ENCODE peak calls at places on chromosomes 2 and 18, in six cellular contexts. One of them, this sample, is unnamed.

GRCh38 chr2:174614261-174614660 is 16.7 kb upstream of the WIPF1 start:
- DNase-seq in neuronal stem cell: no peak
- DNase-seq in kidney: no peak
- DNase-seq in right atrium auricular region: no peak
- DNase-seq in AG04449: peak
- DNase-seq in gastrocnemius medialis: no peak
- DNase-seq in this sample: no peak

GRCh38 chr2:1567556-1568344 is 154.5 kb downstream of the TPO start:
- DNase-seq in neuronal stem cell: no peak
- DNase-seq in kidney: no peak
- DNase-seq in right atrium auricular region: no peak
- DNase-seq in AG04449: no peak
- DNase-seq in gastrocnemius medialis: no peak
- DNase-seq in this sample: no peak

GRCh38 chr2:17518212-17519154 is at the start of gene RAD51AP2:
- DNase-seq in neuronal stem cell: peak
- DNase-seq in kidney: peak
- DNase-seq in right atrium auricular region: peak
- DNase-seq in AG04449: peak
- DNase-seq in gastrocnemius medialis: peak
- DNase-seq in this sample: peak

GRCh38 chr18:57475903-57476302 is 40.7 kb downstream of the ONECUT2 start:
- DNase-seq in neuronal stem cell: no peak
- DNase-seq in kidney: no peak
- DNase-seq in right atrium auricular region: no peak
- DNase-seq in AG04449: no peak
- DNase-seq in gastrocnemius medialis: no peak
- DNase-seq in this sample: no peak

GRCh38 chr2:150621800-150622199 is 134.3 kb upstream of the RND3 start:
- DNase-seq in neuronal stem cell: no peak
- DNase-seq in kidney: no peak
- DNase-seq in right atrium auricular region: no peak
- DNase-seq in AG04449: no peak
- DNase-seq in gastrocnemius medialis: no peak
- DNase-seq in this sample: no peak

GRCh38 chr2:158486970-158487325 is 30.2 kb downstream of the PKP4 start:
- DNase-seq in neuronal stem cell: no peak
- DNase-seq in kidney: no peak
- DNase-seq in right atrium auricular region: no peak
- DNase-seq in AG04449: no peak
- DNase-seq in gastrocnemius medialis: no peak
- DNase-seq in this sample: no peak

GRCh38 chr2:72778410-72778809 is 47.4 kb downstream of the EXOC6B start:
- DNase-seq in neuronal stem cell: no peak
- DNase-seq in kidney: no peak
- DNase-seq in right atrium auricular region: no peak
- DNase-seq in AG04449: no peak
- DNase-seq in gastrocnemius medialis: no peak
- DNase-seq in this sample: no peak

GRCh38 chr2:199851886-199852285 is 894 bp upstream of the FTCDNL1 start:
- DNase-seq in neuronal stem cell: no peak
- DNase-seq in kidney: no peak
- DNase-seq in right atrium auricular region: no peak
- DNase-seq in AG04449: no peak
- DNase-seq in gastrocnemius medialis: no peak
- DNase-seq in this sample: no peak

GRCh38 chr2:238706163-238706562 is 141.7 kb upstream of the TWIST2 start:
- DNase-seq in neuronal stem cell: no peak
- DNase-seq in kidney: no peak
- DNase-seq in right atrium auricular region: peak
- DNase-seq in AG04449: no peak
- DNase-seq in gastrocnemius medialis: no peak
- DNase-seq in this sample: no peak

GRCh38 chr2:25159947-25160346 is 8.4 kb downstream of the POMC start:
- DNase-seq in neuronal stem cell: no peak
- DNase-seq in kidney: no peak
- DNase-seq in right atrium auricular region: no peak
- DNase-seq in AG04449: no peak
- DNase-seq in gastrocnemius medialis: no peak
- DNase-seq in this sample: peak

GRCh38 chr2:3745901-3746300 is 42.5 kb downstream of the DCDC2C start:
- DNase-seq in neuronal stem cell: no peak
- DNase-seq in kidney: no peak
- DNase-seq in right atrium auricular region: no peak
- DNase-seq in AG04449: no peak
- DNase-seq in gastrocnemius medialis: no peak
- DNase-seq in this sample: no peak

GRCh38 chr18:7754725-7755181 is 187.6 kb downstream of the PTPRM start:
- DNase-seq in neuronal stem cell: peak
- DNase-seq in kidney: no peak
- DNase-seq in right atrium auricular region: no peak
- DNase-seq in AG04449: no peak
- DNase-seq in gastrocnemius medialis: no peak
- DNase-seq in this sample: no peak

GRCh38 chr18:75477913-75478312 is 50.4 kb upstream of the SMIM21 start:
- DNase-seq in neuronal stem cell: no peak
- DNase-seq in kidney: no peak
- DNase-seq in right atrium auricular region: no peak
- DNase-seq in AG04449: no peak
- DNase-seq in gastrocnemius medialis: no peak
- DNase-seq in this sample: no peak

GRCh38 chr2:118973542-118973951 is 31.6 kb downstream of the MARCO start:
- DNase-seq in neuronal stem cell: no peak
- DNase-seq in kidney: peak
- DNase-seq in right atrium auricular region: peak
- DNase-seq in AG04449: no peak
- DNase-seq in gastrocnemius medialis: no peak
- DNase-seq in this sample: no peak

GRCh38 chr18:10139783-10140410 is 226.1 kb downstream of the VAPA start:
- DNase-seq in neuronal stem cell: no peak
- DNase-seq in kidney: no peak
- DNase-seq in right atrium auricular region: no peak
- DNase-seq in AG04449: no peak
- DNase-seq in gastrocnemius medialis: no peak
- DNase-seq in this sample: no peak

GRCh38 chr2:201730651-201731280 is 32.3 kb upstream of the MPP4 start:
- DNase-seq in neuronal stem cell: no peak
- DNase-seq in kidney: no peak
- DNase-seq in right atrium auricular region: no peak
- DNase-seq in AG04449: no peak
- DNase-seq in gastrocnemius medialis: no peak
- DNase-seq in this sample: no peak

GRCh38 chr18:58241026-58241679 is 197.1 kb downstream of the NEDD4L start:
- DNase-seq in neuronal stem cell: no peak
- DNase-seq in kidney: no peak
- DNase-seq in right atrium auricular region: no peak
- DNase-seq in AG04449: no peak
- DNase-seq in gastrocnemius medialis: no peak
- DNase-seq in this sample: no peak

GRCh38 chr2:196459539-196459938 is 180.0 kb upstream of the CCDC150 start:
- DNase-seq in neuronal stem cell: no peak
- DNase-seq in kidney: no peak
- DNase-seq in right atrium auricular region: no peak
- DNase-seq in AG04449: no peak
- DNase-seq in gastrocnemius medialis: no peak
- DNase-seq in this sample: no peak

GRCh38 chr18:35477974-35478373 is 19.8 kb downstream of the INO80C start:
- DNase-seq in neuronal stem cell: no peak
- DNase-seq in kidney: no peak
- DNase-seq in right atrium auricular region: no peak
- DNase-seq in AG04449: no peak
- DNase-seq in gastrocnemius medialis: no peak
- DNase-seq in this sample: no peak

GRCh38 chr2:109549016-109549595 is 64.7 kb downstream of the SEPTIN10 start:
- DNase-seq in neuronal stem cell: no peak
- DNase-seq in kidney: no peak
- DNase-seq in right atrium auricular region: no peak
- DNase-seq in AG04449: no peak
- DNase-seq in gastrocnemius medialis: no peak
- DNase-seq in this sample: no peak

GRCh38 chr2:15640291-15640711 is 48.6 kb downstream of the DDX1 start:
- DNase-seq in neuronal stem cell: no peak
- DNase-seq in kidney: no peak
- DNase-seq in right atrium auricular region: peak
- DNase-seq in AG04449: peak
- DNase-seq in gastrocnemius medialis: no peak
- DNase-seq in this sample: no peak

GRCh38 chr2:70977605-70978205 is 725 bp upstream of the ANKRD53 start:
- DNase-seq in neuronal stem cell: no peak
- DNase-seq in kidney: no peak
- DNase-seq in right atrium auricular region: peak
- DNase-seq in AG04449: peak
- DNase-seq in gastrocnemius medialis: no peak
- DNase-seq in this sample: no peak

GRCh38 chr18:56869189-56869777 is 218.1 kb downstream of the WDR7 start:
- DNase-seq in neuronal stem cell: no peak
- DNase-seq in kidney: no peak
- DNase-seq in right atrium auricular region: no peak
- DNase-seq in AG04449: no peak
- DNase-seq in gastrocnemius medialis: no peak
- DNase-seq in this sample: no peak

GRCh38 chr2:216538538-216538937 is 39.9 kb downstream of the RPL37A start:
- DNase-seq in neuronal stem cell: no peak
- DNase-seq in kidney: no peak
- DNase-seq in right atrium auricular region: no peak
- DNase-seq in AG04449: no peak
- DNase-seq in gastrocnemius medialis: no peak
- DNase-seq in this sample: no peak

GRCh38 chr2:27003857-27004256 is 28.9 kb upstream of the TMEM214 start:
- DNase-seq in neuronal stem cell: no peak
- DNase-seq in kidney: no peak
- DNase-seq in right atrium auricular region: no peak
- DNase-seq in AG04449: no peak
- DNase-seq in gastrocnemius medialis: no peak
- DNase-seq in this sample: no peak

GRCh38 chr18:2905802-2906521 is 59.2 kb downstream of the EMILIN2 start:
- DNase-seq in neuronal stem cell: no peak
- DNase-seq in kidney: peak
- DNase-seq in right atrium auricular region: peak
- DNase-seq in AG04449: no peak
- DNase-seq in gastrocnemius medialis: peak
- DNase-seq in this sample: peak

GRCh38 chr2:65054749-65055426 is 1.3 kb upstream of the CEP68 start:
- DNase-seq in neuronal stem cell: no peak
- DNase-seq in kidney: no peak
- DNase-seq in right atrium auricular region: no peak
- DNase-seq in AG04449: no peak
- DNase-seq in gastrocnemius medialis: no peak
- DNase-seq in this sample: no peak
- H3K4me3 ChIP-seq in neuronal stem cell: no peak
- H3K4me3 ChIP-seq in kidney: peak
- H3K4me3 ChIP-seq in right atrium auricular region: no peak
- H3K4me3 ChIP-seq in AG04449: peak
- H3K4me3 ChIP-seq in gastrocnemius medialis: peak
- H3K4me3 ChIP-seq in this sample: no peak

GRCh38 chr2:112787729-112788401 is 3.6 kb upstream of the IL1A start:
- DNase-seq in neuronal stem cell: no peak
- DNase-seq in kidney: no peak
- DNase-seq in right atrium auricular region: no peak
- DNase-seq in AG04449: no peak
- DNase-seq in gastrocnemius medialis: no peak
- DNase-seq in this sample: no peak

GRCh38 chr2:112782234-112782799 is 2.0 kb downstream of the IL1A start:
- DNase-seq in neuronal stem cell: no peak
- DNase-seq in kidney: no peak
- DNase-seq in right atrium auricular region: no peak
- DNase-seq in AG04449: no peak
- DNase-seq in gastrocnemius medialis: no peak
- DNase-seq in this sample: no peak

GRCh38 chr2:112783187-112783721 is 1.0 kb downstream of the IL1A start:
- DNase-seq in neuronal stem cell: no peak
- DNase-seq in kidney: no peak
- DNase-seq in right atrium auricular region: no peak
- DNase-seq in AG04449: no peak
- DNase-seq in gastrocnemius medialis: no peak
- DNase-seq in this sample: no peak

GRCh38 chr2:112787294-112787693 is 3.0 kb upstream of the IL1A start:
- DNase-seq in neuronal stem cell: no peak
- DNase-seq in kidney: no peak
- DNase-seq in right atrium auricular region: no peak
- DNase-seq in AG04449: no peak
- DNase-seq in gastrocnemius medialis: no peak
- DNase-seq in this sample: no peak

DNA sequence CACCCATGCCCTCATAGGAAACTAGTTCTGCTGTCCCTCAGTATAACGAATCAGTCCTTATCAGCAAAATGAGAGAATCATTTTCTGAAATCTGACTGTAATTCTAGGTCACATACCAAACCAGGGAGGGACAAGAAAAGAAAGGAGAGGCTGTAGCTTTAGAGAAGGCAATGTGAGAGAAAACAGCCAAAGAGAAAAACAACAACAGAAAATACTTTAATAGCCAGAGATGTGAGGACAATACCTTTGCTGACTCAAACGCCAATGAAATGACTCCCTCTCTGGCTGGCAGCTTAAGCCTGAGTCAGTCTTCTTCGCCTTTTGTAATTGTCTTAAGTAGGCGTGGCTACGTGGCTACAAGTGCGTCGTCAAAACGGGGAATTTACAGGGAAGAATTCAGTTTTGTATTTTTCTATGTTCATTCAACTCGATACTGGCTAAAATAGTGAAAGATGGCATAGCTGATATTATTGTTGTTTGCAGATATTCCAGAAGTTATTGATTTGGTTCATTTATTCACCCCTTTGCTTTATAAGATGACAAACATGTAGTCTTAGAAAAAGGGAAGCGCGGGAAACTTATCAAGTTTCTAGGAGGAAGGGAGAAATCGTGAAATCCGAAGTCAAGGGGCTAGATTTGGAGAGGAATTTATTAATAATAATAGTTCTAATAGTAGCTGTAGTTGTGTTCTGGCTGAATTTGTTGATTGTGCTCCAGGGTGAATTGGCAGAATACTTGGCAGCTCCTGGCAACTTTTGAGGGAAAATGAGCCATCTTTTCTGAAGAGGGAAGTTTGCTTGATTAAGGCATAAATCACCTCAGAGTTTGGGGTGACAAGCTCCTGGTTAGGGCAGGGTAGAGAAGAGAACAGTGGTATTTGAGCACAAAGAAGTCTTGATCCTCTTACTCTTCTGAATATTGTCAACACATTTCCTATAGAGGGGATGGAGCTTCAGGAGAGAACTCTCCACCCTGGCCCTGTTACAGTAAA is at the start of gene IL1A:
- DNase-seq in neuronal stem cell: peak
- DNase-seq in kidney: no peak
- DNase-seq in right atrium auricular region: no peak
- DNase-seq in AG04449: peak
- DNase-seq in gastrocnemius medialis: no peak
- DNase-seq in this sample: no peak
- H3K4me3 ChIP-seq in neuronal stem cell: no peak
- H3K4me3 ChIP-seq in kidney: no peak
- H3K4me3 ChIP-seq in right atrium auricular region: no peak
- H3K4me3 ChIP-seq in AG04449: no peak
- H3K4me3 ChIP-seq in gastrocnemius medialis: no peak
- H3K4me3 ChIP-seq in this sample: no peak

GRCh38 chr2:12715258-12715865 is 1.4 kb upstream of the TRIB2 start:
- DNase-seq in neuronal stem cell: no peak
- DNase-seq in kidney: no peak
- DNase-seq in right atrium auricular region: no peak
- DNase-seq in AG04449: no peak
- DNase-seq in gastrocnemius medialis: no peak
- DNase-seq in this sample: no peak
- H3K4me3 ChIP-seq in neuronal stem cell: no peak
- H3K4me3 ChIP-seq in kidney: peak
- H3K4me3 ChIP-seq in right atrium auricular region: peak
- H3K4me3 ChIP-seq in AG04449: peak
- H3K4me3 ChIP-seq in gastrocnemius medialis: peak
- H3K4me3 ChIP-seq in this sample: no peak

GRCh38 chr2:24050041-24050655 is 607 bp downstream of the FKBP1B start:
- DNase-seq in neuronal stem cell: peak
- DNase-seq in kidney: peak
- DNase-seq in right atrium auricular region: peak
- DNase-seq in AG04449: no peak
- DNase-seq in gastrocnemius medialis: peak
- DNase-seq in this sample: peak
- H3K4me3 ChIP-seq in neuronal stem cell: peak
- H3K4me3 ChIP-seq in kidney: peak
- H3K4me3 ChIP-seq in right atrium auricular region: peak
- H3K4me3 ChIP-seq in AG04449: peak
- H3K4me3 ChIP-seq in gastrocnemius medialis: peak
- H3K4me3 ChIP-seq in this sample: peak